ENCODE peak calls at places on chromosomes 12 and 14, in eight cellular contexts. I is NCI-H1092 treated with DMSO at 0.1 percent for 48 hours; T is NT2/D1; B is NCI-H1105 treated with DMSO at 0.1 percent for 48 hours; Q is stimulated activated CD4-positive, alpha-beta T cell treated with anti-CD3 and anti-CD28 coated beads, Interleukin-2, amount 100 ng/mL, for 24 hours; A is T-cell; L is KG1; V is stimulated activated naive CD4-positive, alpha-beta T cell treated with Interleukin-2 at 50 U/mL for 16 hours. K is an unnamed sample.

GRCh38 chr12:21942377-21942703 is 1.1 kb upstream of the ABCC9 start:
- DNase-seq in I (no peak), A (no peak), Q (no peak), T (no peak), B (no peak), L (no peak), V (no peak), K (no peak)

GRCh38 chr14:60332869-60333268 is 83.8 kb downstream of the PPM1A start:
- DNase-seq in L (no peak), T (no peak), Q (no peak), B (no peak), I (no peak), V (no peak), A (no peak), K (no peak)

GRCh38 chr12:53224897-53225634 is 6.9 kb downstream of the RARG start:
- DNase-seq in T (no peak), L (no peak), A (no peak), I (no peak), B (no peak), Q (no peak), V (no peak), K (no peak)

GRCh38 chr14:31228533-31228932 is 20.9 kb upstream of the HECTD1 start:
- DNase-seq in B (no peak), I (no peak), A (no peak), L (no peak), Q (no peak), T (no peak), V (no peak), K (no peak)

GRCh38 chr14:31939934-31940333 is 137.2 kb upstream of the ARHGAP5 start:
- DNase-seq in A (no peak), B (no peak), Q (no peak), L (no peak), T (no peak), V (no peak), I (peak), K (no peak)

GRCh38 chr14:102050625-102051024 is 36.2 kb downstream of the HSP90AA1 start:
- DNase-seq in I (no peak), A (no peak), T (no peak), V (no peak), B (no peak), L (no peak), Q (no peak), K (no peak)

GRCh38 chr14:76776306-76777251 is 15.3 kb downstream of the VASH1 start:
- DNase-seq in A (no peak), B (no peak), Q (no peak), T (no peak), L (no peak), I (no peak), V (no peak), K (no peak)

GRCh38 chr12:12946686-12947355 is 5.1 kb downstream of the GPRC5D start:
- DNase-seq in V (no peak), B (no peak), Q (no peak), A (no peak), T (no peak), L (no peak), I (no peak), K (no peak)

GRCh38 chr14:102568115-102568614 is 24.3 kb upstream of the RCOR1 start:
- DNase-seq in B (no peak), V (peak), A (peak), T (no peak), L (no peak), Q (peak), I (no peak), K (peak)

GRCh38 chr12:25701290-25701689 is 148.2 kb upstream of the LMNTD1 start:
- DNase-seq in L (no peak), I (no peak), V (no peak), Q (no peak), A (no peak), T (no peak), B (no peak), K (no peak)

GRCh38 chr12:12788131-12788530 is 2.7 kb downstream of the APOLD1 start:
- DNase-seq in L (no peak), T (no peak), V (no peak), I (no peak), Q (peak), B (no peak), A (no peak), K (no peak)